ENCODE peak calls at places on chromosomes 12 and 14, in six cellular contexts. D, S, E, G, L and P are unnamed samples.

GRCh38 chr12:132152921-132153321 is 8.7 kb downstream of the NOC4L start:
- DNase-seq in S (no peak), L (no peak), E (no peak), D (no peak), G (no peak), P (no peak)

GRCh38 chr14:33737446-33737845 is 213.4 kb downstream of the EGLN3 start:
- DNase-seq in E (no peak), G (no peak), D (no peak), S (no peak), L (peak), P (no peak)

GRCh38 chr12:130118181-130118580 is 44.1 kb upstream of the FZD10 start:
- DNase-seq in L (no peak), G (no peak), S (no peak), D (no peak), E (no peak), P (no peak)

GRCh38 chr14:94331462-94331861 is 8.3 kb upstream of the SERPINA6 start:
- DNase-seq in D (no peak), L (no peak), G (no peak), E (no peak), S (no peak), P (no peak)

GRCh38 chr12:78835493-78835892 is 29.1 kb upstream of the SYT1 start:
- DNase-seq in S (no peak), L (no peak), E (no peak), G (no peak), D (no peak), P (no peak)

GRCh38 chr12:122080149-122081107 is 1.9 kb downstream of the MLXIP start:
- DNase-seq in L (peak), E (peak), G (no peak), S (no peak), D (peak), P (peak)

GRCh38 chr14:62313228-62313627 is 551.0 kb downstream of the SNAPC1 start:
- DNase-seq in L (no peak), D (no peak), G (no peak), E (no peak), S (no peak), P (no peak)

GRCh38 chr14:69345402-69345801 is 52.7 kb downstream of the ERH start:
- DNase-seq in S (no peak), L (no peak), E (no peak), G (no peak), D (no peak), P (no peak)

GRCh38 chr14:103817595-103817994 is 29.8 kb downstream of the PPP1R13B start:
- DNase-seq in G (no peak), D (no peak), L (no peak), E (no peak), S (no peak), P (no peak)

GRCh38 chr12:118190266-118190665 is 54.3 kb downstream of the PEBP1 start:
- DNase-seq in E (no peak), D (peak), L (no peak), G (no peak), S (no peak), P (peak)

GRCh38 chr14:95260537-95261440 is 58.9 kb downstream of the CLMN start:
- DNase-seq in G (no peak), L (no peak), D (no peak), E (no peak), S (no peak), P (peak)

GRCh38 chr12:42977451-42978230 is 388.1 kb upstream of the PRICKLE1 start:
- DNase-seq in E (no peak), D (no peak), G (no peak), L (no peak), S (no peak), P (no peak)

GRCh38 chr12:129927316-129927900 is 23.6 kb upstream of the TMEM132D start:
- DNase-seq in G (no peak), S (no peak), E (no peak), D (no peak), L (no peak), P (no peak)

GRCh38 chr12:115898670-115899069 is 378.8 kb downstream of the MED13L start:
- DNase-seq in D (no peak), L (no peak), E (no peak), G (no peak), S (no peak), P (no peak)

GRCh38 chr12:106138279-106138645 is 492 bp downstream of the NUAK1 start:
- DNase-seq in D (peak), E (peak), G (no peak), L (no peak), S (no peak), P (no peak)